ENCODE peak calls at places on chromosomes 6 and 20, in eight cellular contexts. Y, O, T, P, D, K, Q and N are unnamed samples. For H3K4me1, the result is how much of the 10 kb centered on the place peaks cover.

GRCh38 chr6:117906905-117907599 is at the start of gene SLC35F1:
- DNase-seq in D (no peak), P (peak), T (peak), Y (peak), Q (no peak), K (no peak), O (peak), N (peak)

GRCh38 chr20:57439432-57439831 is 48.2 kb downstream of the RBM38 start:
- DNase-seq in D (peak), O (no peak), K (no peak), P (peak), Q (no peak), Y (peak), T (peak), N (peak)

GRCh38 chr6:1738682-1739081 is 129.0 kb downstream of the FOXC1 start:
- DNase-seq in K (no peak), D (no peak), O (no peak), Q (no peak), P (no peak), Y (no peak), T (no peak), N (no peak)

GRCh38 chr20:36113566-36114247 is 40.8 kb upstream of the EPB41L1 start:
- DNase-seq in O (no peak), Q (no peak), P (no peak), T (no peak), K (no peak), Y (no peak), D (no peak), N (no peak)

GRCh38 chr6:100549406-100550167 is 84.9 kb upstream of the SIM1 start:
- DNase-seq in O (peak), Y (no peak), K (no peak), P (no peak), T (no peak), D (peak), Q (no peak), N (no peak)

GRCh38 chr20:37518606-37519507 is 2.2 kb upstream of the NNAT start:
- DNase-seq in K (no peak), P (peak), Q (no peak), Y (peak), D (no peak), O (no peak), T (no peak), N (no peak)

GRCh38 chr6:90859612-90860011 is 272.7 kb upstream of the MAP3K7 start:
- DNase-seq in O (no peak), D (peak), Q (no peak), T (peak), K (no peak), Y (no peak), P (no peak), N (no peak)

GRCh38 chr6:129849456-129849855 is 11.7 kb downstream of the TMEM244 start:
- DNase-seq in Q (no peak), P (no peak), T (peak), D (peak), Y (no peak), O (peak), K (no peak), N (no peak)

GRCh38 chr20:17395729-17396128 is 135.4 kb downstream of the BFSP1 start:
- DNase-seq in K (no peak), Y (no peak), O (no peak), P (no peak), T (no peak), Q (no peak), D (no peak), N (no peak)

GRCh38 chr6:117591405-117591804 is 10.9 kb downstream of the GOPC start:
- DNase-seq in P (no peak), O (peak), K (no peak), Q (no peak), Y (no peak), D (no peak), T (no peak), N (no peak)

GRCh38 chr6:47357827-47358226 is 48.1 kb upstream of the TNFRSF21 start:
- DNase-seq in Q (no peak), Y (no peak), D (no peak), P (no peak), O (no peak), K (no peak), T (no peak), N (no peak)

GRCh38 chr6:150981669-150982068 is 116.2 kb downstream of the MTHFD1L start:
- DNase-seq in K (no peak), D (no peak), P (no peak), Y (no peak), T (no peak), O (no peak), Q (no peak), N (no peak)
- H3K4me1 ChIP-seq in K (under half), D (under half), P (under half), Y (under half), T (under half), O (under half), Q (under half), N (under half)

GRCh38 chr20:15673206-15673605 is 900.0 kb downstream of the KIF16B start:
- DNase-seq in K (no peak), T (no peak), Y (no peak), Q (no peak), O (peak), P (no peak), D (peak), N (no peak)
- H3K4me3 ChIP-seq in K (no peak), T (no peak), Y (no peak), Q (no peak), O (no peak), P (no peak), D (no peak), N (no peak)

GRCh38 chr6:89352329-89353117 is at the start of gene UBE2J1:
- DNase-seq in P (peak), O (peak), Q (peak), D (peak), K (peak), T (peak), Y (peak), N (peak)

GRCh38 chr6:89350281-89351037 is 2.1 kb downstream of the UBE2J1 start:
- DNase-seq in T (no peak), D (no peak), Q (no peak), O (peak), K (no peak), Y (no peak), P (no peak), N (no peak)

GRCh38 chr6:89353118-89353556 is 615 bp upstream of the UBE2J1 start:
- DNase-seq in K (no peak), O (no peak), P (peak), D (no peak), Y (no peak), T (no peak), Q (no peak), N (no peak)

GRCh38 chr6:89353702-89354392 is 1.3 kb upstream of the UBE2J1 start:
- DNase-seq in O (no peak), P (no peak), T (no peak), K (no peak), D (no peak), Q (no peak), Y (no peak), N (no peak)

DNA sequence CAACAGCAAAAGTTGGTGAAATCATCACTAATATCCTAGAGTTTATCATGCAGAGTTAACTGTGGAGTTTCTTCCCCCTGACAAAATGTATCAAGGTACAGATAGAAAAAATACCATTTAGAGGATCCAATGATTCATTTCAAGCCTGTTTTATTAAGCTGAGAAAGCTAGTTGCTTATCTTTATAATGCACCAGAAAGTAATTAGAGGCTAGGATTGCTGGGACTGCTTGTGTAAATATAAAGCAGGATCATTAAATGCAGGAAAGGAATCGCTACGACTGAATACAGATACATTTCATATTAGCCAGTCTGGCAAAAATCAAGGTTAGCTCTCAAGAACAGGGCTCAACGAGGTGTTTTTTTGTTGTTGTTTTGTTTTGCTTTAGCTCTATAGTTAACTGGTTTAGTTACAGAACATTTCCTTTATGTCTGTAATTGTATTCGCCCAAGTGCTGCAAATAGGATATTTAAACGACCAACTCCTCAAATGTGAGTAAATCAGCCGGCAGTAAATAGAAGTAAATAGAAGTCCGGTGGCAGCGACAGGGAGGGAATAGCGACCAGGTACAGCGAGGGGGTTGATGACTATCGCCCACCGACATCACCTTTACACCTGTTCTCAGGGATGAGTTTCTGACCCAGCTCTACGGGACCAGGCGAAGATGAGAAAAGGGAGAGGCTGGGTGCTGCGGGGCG is 742 bp downstream of the UBE2J1 start:
- DNase-seq in O (no peak), T (no peak), Y (no peak), Q (no peak), D (peak), P (no peak), K (no peak), N (no peak)
- H3K4me1 ChIP-seq in O (under half), T (under half), Y (under half), Q (under half), D (under half), P (under half), K (half or more), N (under half)

GRCh38 chr20:61725966-61726365 is 339.7 kb downstream of the TAF4 start:
- DNase-seq in P (peak), Q (no peak), T (no peak), Y (no peak), K (no peak), D (no peak), O (no peak), N (peak)
- H3K4me3 ChIP-seq in P (no peak), Q (no peak), T (no peak), Y (no peak), K (no peak), D (no peak), O (no peak), N (no peak)

GRCh38 chr20:19252670-19253120 is 40.3 kb downstream of the SLC24A3 start:
- DNase-seq in P (peak), K (no peak), O (no peak), Y (no peak), D (no peak), T (no peak), Q (peak), N (no peak)
- H3K4me1 ChIP-seq in P (under half), K (under half), O (under half), Y (under half), D (under half), T (under half), Q (under half), N (under half)

GRCh38 chr6:21134401-21134800 is 459.1 kb upstream of the SOX4 start:
- DNase-seq in D (no peak), P (no peak), O (no peak), K (no peak), Q (no peak), Y (no peak), T (no peak), N (no peak)

GRCh38 chr6:21131406-21131805 is 462.1 kb upstream of the SOX4 start:
- DNase-seq in Q (no peak), T (no peak), Y (no peak), K (no peak), P (no peak), O (no peak), D (no peak), N (no peak)

GRCh38 chr6:21133902-21134301 is 459.6 kb upstream of the SOX4 start:
- DNase-seq in O (no peak), K (no peak), Y (no peak), Q (no peak), T (no peak), D (no peak), P (no peak), N (no peak)

GRCh38 chr6:21135484-21136005 is 458.0 kb upstream of the SOX4 start:
- DNase-seq in Y (no peak), K (no peak), O (no peak), T (no peak), D (no peak), P (no peak), Q (no peak), N (no peak)

GRCh38 chr6:21132856-21133610 is 460.5 kb upstream of the SOX4 start:
- DNase-seq in O (peak), D (no peak), Y (no peak), Q (no peak), P (no peak), T (no peak), K (no peak), N (no peak)
- H3K4me3 ChIP-seq in O (no peak), D (no peak), Y (no peak), Q (no peak), P (peak), T (no peak), K (no peak), N (no peak)